ENCODE peak calls at places on chromosomes 13 and 19, in four cellular contexts. X is GM12878, C is HepG2, Y is K562. K is an unnamed sample.

GRCh38 chr13:61036715-61037114 is 378.9 kb downstream of the PCDH20 start:
- DNase-seq in X (no peak), C (no peak), Y (no peak), K (no peak)

GRCh38 chr13:30607908-30608307 is 9.8 kb upstream of the USPL1 start:
- DNase-seq in X (peak), C (no peak), Y (no peak), K (no peak)

GRCh38 chr13:75920536-75920935 is 284.4 kb downstream of the LMO7 start:
- DNase-seq in X (no peak), C (no peak), Y (no peak), K (no peak)

GRCh38 chr13:109214393-109214792 is 572.0 kb downstream of the IRS2 start:
- DNase-seq in X (no peak), C (no peak), Y (no peak), K (no peak)

GRCh38 chr19:6875218-6875617 is 12.2 kb upstream of the ADGRE1 start:
- DNase-seq in X (no peak), C (no peak), Y (no peak), K (no peak)

GRCh38 chr19:9309974-9310446 is 372 bp upstream of the ZNF699 start:
- DNase-seq in X (no peak), C (no peak), Y (peak), K (peak)

GRCh38 chr19:49921871-49922755 is 6.9 kb upstream of the ATF5 start:
- DNase-seq in X (no peak), C (no peak), Y (no peak), K (no peak)

GRCh38 chr13:34347784-34348573 is 530.0 kb downstream of the RFC3 start:
- DNase-seq in X (no peak), C (peak), Y (no peak), K (no peak)

GRCh38 chr13:27199691-27200090 is 28.1 kb upstream of the USP12 start:
- DNase-seq in X (no peak), C (no peak), Y (no peak), K (no peak)

GRCh38 chr19:56314018-56314583 is 538 bp downstream of the ZSCAN5A start:
- DNase-seq in X (no peak), C (peak), Y (no peak), K (peak)

GRCh38 chr13:74886496-74886895 is 595.5 kb downstream of the TBC1D4 start:
- DNase-seq in X (no peak), C (no peak), Y (no peak), K (no peak)

GRCh38 chr13:110210604-110210985 is 96.4 kb downstream of the COL4A1 start:
- DNase-seq in X (no peak), C (no peak), Y (no peak), K (no peak)

DNA sequence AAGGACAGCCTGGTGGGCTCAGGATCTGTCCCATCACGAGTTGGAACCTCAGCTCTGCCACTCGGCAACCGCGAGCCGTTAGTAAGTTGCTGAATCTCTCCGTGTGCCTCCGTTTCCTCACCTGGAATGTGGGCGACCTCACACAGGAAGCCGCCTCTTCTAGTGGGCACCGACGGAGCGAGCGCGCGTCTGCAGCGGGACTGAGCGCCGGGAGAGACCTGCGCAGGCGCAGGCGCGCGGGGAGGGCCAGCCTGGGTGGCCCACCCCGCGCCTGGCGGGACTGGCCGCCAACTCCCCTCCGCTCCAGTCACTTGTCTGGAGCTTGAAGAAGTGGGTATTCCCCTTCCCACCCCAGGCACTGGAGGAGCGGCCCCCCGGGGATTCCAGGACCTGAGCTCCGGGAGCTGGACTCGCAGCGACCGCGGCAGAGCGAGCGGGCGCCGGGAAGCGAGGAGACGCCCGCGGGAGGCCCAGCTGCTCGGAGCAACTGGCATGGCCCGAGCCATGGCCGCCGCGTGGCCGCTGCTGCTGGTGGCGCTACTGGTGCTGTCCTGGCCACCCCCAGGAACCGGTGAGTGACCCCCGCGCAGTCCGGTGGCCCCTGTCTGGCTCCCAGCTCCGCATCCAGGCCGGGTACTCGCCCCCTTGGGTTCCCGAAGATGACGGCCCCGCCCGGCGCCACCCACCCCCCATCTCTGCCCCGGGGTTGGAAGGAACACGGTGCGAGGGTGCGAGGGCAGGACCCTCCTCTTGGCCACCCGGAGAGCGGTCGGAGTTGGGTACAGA is at the start of gene PVR:
- DNase-seq in X (no peak), C (peak), Y (peak), K (peak)
- TF ChIP-seq TARDBP in X (no peak), C (no peak), Y (no peak), K (no peak)

GRCh38 chr13:98984118-98984517 is 6.3 kb upstream of the DOCK9 start:
- DNase-seq in X (no peak), C (peak), Y (no peak), K (no peak)

GRCh38 chr13:98983182-98983581 is 5.3 kb upstream of the DOCK9 start:
- DNase-seq in X (no peak), C (no peak), Y (no peak), K (no peak)

GRCh38 chr13:98986226-98986846 is 8.5 kb upstream of the DOCK9 start:
- DNase-seq in X (no peak), C (peak), Y (no peak), K (no peak)

GRCh38 chr13:98985591-98985990 is 7.7 kb upstream of the DOCK9 start:
- DNase-seq in X (no peak), C (no peak), Y (no peak), K (no peak)

GRCh38 chr13:98984983-98985382 is 7.1 kb upstream of the DOCK9 start:
- DNase-seq in X (no peak), C (no peak), Y (peak), K (no peak)
- TF ChIP-seq TARDBP in X (no peak), C (no peak), Y (no peak), K (no peak)

DNA sequence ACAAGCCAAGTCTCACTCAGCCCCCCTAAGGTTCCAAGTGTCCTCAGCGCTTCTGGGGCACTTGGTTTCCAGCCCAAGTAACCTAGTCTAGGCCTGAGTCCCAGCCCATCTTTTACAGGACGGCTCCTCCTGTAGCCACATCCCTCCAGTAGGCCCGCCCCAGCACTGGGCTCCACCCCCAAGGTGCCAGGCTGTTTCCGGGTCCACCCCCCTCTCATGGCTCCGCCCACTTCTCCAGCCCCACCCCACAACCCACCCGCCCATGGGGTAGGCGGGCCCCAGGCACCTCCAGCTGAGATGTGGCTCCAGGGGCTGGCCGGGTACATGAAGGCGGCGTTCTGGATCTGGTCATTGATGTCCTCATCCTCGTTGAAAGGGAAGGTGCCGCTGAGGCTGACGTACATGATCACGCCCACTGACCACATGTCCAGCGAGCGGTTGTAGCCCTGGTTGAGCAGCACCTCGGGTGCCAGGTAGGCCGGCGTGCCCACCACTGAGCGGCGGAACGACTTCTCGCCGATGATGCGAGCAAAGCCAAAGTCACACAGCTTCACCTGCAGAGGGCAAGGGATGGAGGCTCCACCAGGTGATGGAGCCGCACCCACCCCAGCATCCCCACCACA is 17.2 kb upstream of the DACT3 start:
- DNase-seq in X (no peak), C (no peak), Y (peak), K (peak)
- TF ChIP-seq TARDBP in X (no peak), C (no peak), Y (no peak), K (no peak)

GRCh38 chr19:709965-710714 is 1.4 kb downstream of the PALM start:
- DNase-seq in X (no peak), C (no peak), Y (no peak), K (no peak)

GRCh38 chr19:711224-711623 is 2.5 kb downstream of the PALM start:
- DNase-seq in X (no peak), C (no peak), Y (no peak), K (no peak)

GRCh38 chr19:709196-709964 is 645 bp downstream of the PALM start:
- DNase-seq in X (no peak), C (no peak), Y (no peak), K (no peak)

GRCh38 chr19:710767-711166 is 2.0 kb downstream of the PALM start:
- DNase-seq in X (no peak), C (no peak), Y (no peak), K (no peak)

GRCh38 chr19:708154-709141 is at the start of gene PALM:
- DNase-seq in X (no peak), C (peak), Y (peak), K (peak)
- TF ChIP-seq TARDBP in X (no peak), C (no peak), Y (no peak), K (no peak)

GRCh38 chr13:44426461-44426860 is 52.8 kb downstream of the SERP2 start:
- DNase-seq in X (no peak), C (no peak), Y (no peak), K (no peak)

GRCh38 chr13:44422755-44423643 is 49.4 kb downstream of the SERP2 start:
- DNase-seq in X (no peak), C (no peak), Y (no peak), K (no peak)

GRCh38 chr13:44423824-44424223 is 50.2 kb downstream of the SERP2 start:
- DNase-seq in X (no peak), C (no peak), Y (no peak), K (no peak)

GRCh38 chr13:44425815-44426078 is 52.1 kb downstream of the SERP2 start:
- DNase-seq in X (no peak), C (no peak), Y (no peak), K (no peak)

GRCh38 chr13:44425041-44425814 is 51.6 kb downstream of the SERP2 start:
- DNase-seq in X (no peak), C (no peak), Y (no peak), K (no peak)
- TF ChIP-seq TARDBP in X (no peak), C (no peak), Y (no peak), K (no peak)

GRCh38 chr13:39257642-39258041 is 219.4 kb downstream of the NHLRC3 start:
- DNase-seq in X (no peak), C (no peak), Y (no peak), K (no peak)
- TF ChIP-seq TARDBP in X (no peak), C (no peak), Y (no peak), K (no peak)

GRCh38 chr19:32022044-32022945 is 323.1 kb upstream of the ZNF507 start:
- DNase-seq in X (no peak), C (no peak), Y (no peak), K (no peak)

GRCh38 chr19:32018014-32018413 is 327.4 kb upstream of the ZNF507 start:
- DNase-seq in X (no peak), C (no peak), Y (no peak), K (no peak)

GRCh38 chr19:32020538-32020937 is 324.9 kb upstream of the ZNF507 start:
- DNase-seq in X (no peak), C (no peak), Y (no peak), K (no peak)

GRCh38 chr19:32012886-32013635 is 332.3 kb upstream of the ZNF507 start:
- DNase-seq in X (no peak), C (no peak), Y (no peak), K (no peak)

DNA sequence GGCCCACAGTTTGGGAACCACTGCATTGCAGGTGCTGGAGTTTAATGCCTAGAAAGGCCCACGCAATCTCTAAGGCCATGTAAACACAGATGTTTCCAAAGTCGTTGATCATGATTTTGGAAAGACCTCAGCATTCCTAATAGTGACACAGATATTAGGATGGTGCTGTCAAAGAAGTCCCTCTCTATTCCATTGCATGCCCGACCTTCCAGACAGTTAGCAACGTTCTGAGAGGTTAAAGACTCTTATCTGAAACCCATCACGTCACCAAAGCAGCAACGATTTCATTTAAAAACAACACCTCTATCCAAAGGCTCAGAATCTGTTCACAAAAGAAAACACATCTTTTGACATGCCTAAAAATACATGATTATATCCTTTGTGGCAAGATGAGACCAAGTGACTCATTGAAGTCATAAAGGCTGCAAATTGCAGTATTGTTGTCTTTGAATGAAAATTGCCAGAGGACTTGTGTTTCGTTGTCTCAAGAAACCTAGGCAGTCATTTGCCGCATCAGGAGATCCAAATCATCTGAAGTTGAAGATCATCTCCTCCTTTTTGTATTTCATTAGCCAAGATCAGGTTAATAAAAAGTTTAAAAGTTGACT is 328.0 kb upstream of the ZNF507 start:
- DNase-seq in X (no peak), C (no peak), Y (no peak), K (no peak)
- TF ChIP-seq TARDBP in X (no peak), C (no peak), Y (no peak), K (no peak)

GRCh38 chr13:95254341-95254740 is 46.9 kb downstream of the ABCC4 start:
- DNase-seq in X (no peak), C (no peak), Y (no peak), K (no peak)
- TF ChIP-seq TARDBP in X (no peak), C (no peak), Y (no peak), K (no peak)

K was measured in HEK293T.